ENCODE peak calls at places on chromosomes 6 and 20, in five cellular contexts. N is M059J; P is hypothalamus; K is adipocyte; C is activated CD8-positive, alpha-beta memory T cell treated with anti-CD3 and anti-CD28 coated beads, Interleukin-2, amount 10 ng/mL, durations not matched to agents 7 days and 5 days. V is an unnamed sample.

GRCh38 chr6:36414481-36414880 is 27.0 kb upstream of the ETV7 start:
- DNase-seq in N (peak), P (no peak), K (no peak), C (no peak), V (no peak)

GRCh38 chr20:62558779-62559178 is 83.0 kb upstream of the GATA5 start:
- DNase-seq in N (peak), P (no peak), K (no peak), C (no peak), V (no peak)

GRCh38 chr6:99110004-99110403 is 162.3 kb upstream of the FBXL4 start:
- DNase-seq in N (no peak), P (no peak), K (no peak), C (no peak), V (no peak)

GRCh38 chr20:48639899-48640298 is 187.9 kb downstream of the PREX1 start:
- DNase-seq in N (no peak), P (no peak), K (no peak), C (no peak), V (no peak)

GRCh38 chr20:49889245-49889942 is 25.9 kb downstream of the SPATA2 start:
- DNase-seq in N (no peak), P (no peak), K (no peak), C (no peak), V (peak)

GRCh38 chr20:18197382-18198070 is 59.9 kb downstream of the KAT14 start:
- DNase-seq in N (peak), P (no peak), K (no peak), C (no peak), V (no peak)

GRCh38 chr20:59149678-59150504 is 13.7 kb upstream of the ZNF831 start:
- DNase-seq in N (no peak), P (no peak), K (no peak), C (peak), V (no peak)

GRCh38 chr6:157961116-157961515 is 20.5 kb upstream of the SYNJ2 start:
- DNase-seq in N (no peak), P (no peak), K (no peak), C (no peak), V (no peak)

GRCh38 chr6:14792118-14792955 is 453.5 kb upstream of the JARID2 start:
- DNase-seq in N (peak), P (no peak), K (no peak), C (no peak), V (no peak)

GRCh38 chr20:37154684-37155298 is 24.3 kb upstream of the RPN2 start:
- DNase-seq in N (no peak), P (no peak), K (no peak), C (no peak), V (no peak)

GRCh38 chr6:109441069-109441816 is 719 bp downstream of the SMPD2 start:
- DNase-seq in N (peak), P (no peak), K (peak), C (peak), V (peak)

GRCh38 chr6:47952640-47953039 is 158.4 kb downstream of the PTCHD4 start:
- DNase-seq in N (no peak), P (no peak), K (no peak), C (no peak), V (no peak)

GRCh38 chr6:54892831-54893230 is 46.3 kb downstream of the FAM83B start:
- DNase-seq in N (peak), P (no peak), K (peak), C (no peak), V (no peak)

GRCh38 chr20:15673206-15673605 is 900.0 kb downstream of the KIF16B start:
- DNase-seq in N (peak), P (no peak), K (peak), C (no peak), V (no peak)

GRCh38 chr20:49692941-49693340 is 20.7 kb downstream of the B4GALT5 start:
- DNase-seq in N (no peak), P (no peak), K (no peak), C (no peak), V (no peak)

GRCh38 chr6:151445482-151445881 is 6.4 kb downstream of the RMND1 start:
- DNase-seq in N (peak), P (no peak), K (peak), C (no peak), V (no peak)

GRCh38 chr6:56649782-56650181 is 7.1 kb upstream of the DST start:
- DNase-seq in N (no peak), P (no peak), K (no peak), C (no peak), V (no peak)

GRCh38 chr6:140774080-140774505 is 1358.6 kb upstream of the GJE1 start:
- DNase-seq in N (peak), P (no peak), K (peak), C (peak), V (no peak)

GRCh38 chr6:65623569-65623968 is 83.5 kb downstream of the EYS start:
- DNase-seq in N (no peak), P (no peak), K (no peak), C (no peak), V (no peak)

GRCh38 chr6:138972226-138972665 is 15.8 kb downstream of the REPS1 start:
- DNase-seq in N (peak), P (no peak), K (no peak), C (no peak), V (no peak)

GRCh38 chr20:51985013-51985415 is 182.7 kb upstream of the SALL4 start:
- DNase-seq in N (peak), P (no peak), K (peak), C (no peak), V (no peak)

GRCh38 chr6:143507358-143508145 is 4.0 kb downstream of the FUCA2 start:
- DNase-seq in N (peak), P (no peak), K (no peak), C (no peak), V (no peak)

GRCh38 chr6:1552296-1552761 is 57.4 kb upstream of the FOXC1 start:
- DNase-seq in N (peak), P (no peak), K (peak), C (no peak), V (no peak)

GRCh38 chr6:33692760-33693158 is 18.7 kb downstream of the UQCC2 start:
- DNase-seq in N (peak), P (no peak), K (no peak), C (peak), V (peak)

GRCh38 chr6:157182503-157183254 is 140.6 kb downstream of the TMEM242 start:
- DNase-seq in N (no peak), P (no peak), K (no peak), C (no peak), V (no peak)

GRCh38 chr20:61688411-61688810 is 377.3 kb downstream of the TAF4 start:
- DNase-seq in N (no peak), P (no peak), K (no peak), C (no peak), V (no peak)

GRCh38 chr20:50335866-50336265 is 145.2 kb downstream of the CEBPB start:
- DNase-seq in N (no peak), P (no peak), K (peak), C (no peak), V (no peak)

GRCh38 chr6:136138003-136138402 is 112.1 kb downstream of the MTFR2 start:
- DNase-seq in N (no peak), P (no peak), K (no peak), C (no peak), V (no peak)